ENCODE peak calls at places on chromosomes 13 and 19, in nine cellular contexts. D is iris pigment epithelial cell; I is adrenal gland; U is gastrocnemius medialis; C is H9; L is EL; V is NCI-H748 treated with DMSO at 0.1 percent for 48 hours; P is CD8-positive, alpha-beta T cell; M is GM03348. J is an unnamed sample.

GRCh38 chr19:29579308-29579910 is 26.7 kb upstream of the POP4 start:
- DNase-seq in L (no peak), I (peak; percentile 13), M (no peak), V (no peak), U (no peak), C (peak; percentile 7), P (no peak), D (no peak), J (no peak)

GRCh38 chr13:19957320-19958118 is 1.0 kb upstream of the ZMYM2 start:
- DNase-seq in D (peak; percentile 85), I (peak; percentile 95), U (peak; percentile 31), P (peak; percentile 95), V (peak; percentile 94), C (peak; percentile 80), M (peak; percentile 40), L (peak; percentile 69), J (no peak)

GRCh38 chr19:53308339-53308811 is 25.2 kb upstream of the ZNF845 start:
- DNase-seq in M (peak; percentile 51), P (no peak), L (peak; percentile 12), I (peak; percentile 54), U (no peak), V (no peak), D (peak; percentile 41), C (peak; percentile 89), J (no peak)

GRCh38 chr19:491146-491741 is 5.0 kb upstream of the MADCAM1 start:
- DNase-seq in M (no peak), L (no peak), P (no peak), D (no peak), V (no peak), I (no peak), U (no peak), C (peak; percentile 60), J (no peak)

GRCh38 chr19:679418-680286 is 3.5 kb downstream of the FSTL3 start:
- DNase-seq in L (peak; percentile 75), U (no peak), C (peak; percentile 64), M (peak; percentile 80), V (no peak), I (peak; percentile 78), P (peak; percentile 47), D (peak; percentile 84), J (peak; percentile 91)

GRCh38 chr13:77265336-77265735 is 61.6 kb downstream of the MYCBP2 start:
- DNase-seq in L (no peak), V (no peak), D (no peak), P (no peak), I (no peak), U (no peak), M (no peak), C (no peak), J (no peak)

GRCh38 chr13:27605610-27606200 is 14.6 kb downstream of the LNX2 start:
- DNase-seq in V (no peak), L (no peak), C (no peak), U (no peak), M (no peak), I (no peak), P (no peak), D (peak; percentile 40), J (no peak)

GRCh38 chr19:51346742-51347141 is 4.8 kb upstream of the VSIG10L start:
- DNase-seq in C (no peak), L (no peak), V (no peak), P (no peak), I (no peak), D (no peak), U (no peak), M (no peak), J (no peak)

GRCh38 chr19:2507109-2507508 is 31.2 kb downstream of the GADD45B start:
- DNase-seq in L (peak; percentile 29), C (no peak), P (peak; percentile 71), U (no peak), V (peak; percentile 78), D (peak; percentile 94), M (peak; percentile 35), I (no peak), J (no peak)

GRCh38 chr13:56755181-56755580 is 385.5 kb upstream of the PRR20A start:
- DNase-seq in D (no peak), I (no peak), V (no peak), P (no peak), M (no peak), U (no peak), C (no peak), L (no peak), J (no peak)

GRCh38 chr13:80235559-80236296 is 105.2 kb downstream of the SPRY2 start:
- DNase-seq in C (no peak), P (no peak), U (no peak), V (peak; percentile 95), I (no peak), D (peak; percentile 52), L (no peak), M (no peak), J (no peak)

GRCh38 chr19:10744222-10744847 is 26.5 kb downstream of the DNM2 start:
- DNase-seq in C (no peak), M (no peak), P (peak; percentile 10), U (no peak), D (no peak), L (no peak), I (no peak), V (no peak), J (no peak)

GRCh38 chr19:55580628-55581144 is at the start of gene ZNF579:
- DNase-seq in D (peak; percentile 90), C (peak; percentile 87), I (peak; percentile 92), L (peak; percentile 89), V (peak; percentile 73), M (peak; percentile 95), U (peak; percentile 75), P (peak; percentile 76), J (no peak)

GRCh38 chr13:51396352-51396751 is 56.5 kb downstream of the INTS6 start:
- DNase-seq in M (peak; percentile 28), I (no peak), U (no peak), V (no peak), P (no peak), C (no peak), D (peak; percentile 49), L (no peak), J (no peak)

GRCh38 chr19:19423322-19423721 is 17.8 kb downstream of the GATAD2A start:
- DNase-seq in D (no peak), P (no peak), M (no peak), C (no peak), L (no peak), V (no peak), U (no peak), I (no peak), J (no peak)

GRCh38 chr19:2755811-2756210 is 16.0 kb upstream of the SLC39A3 start:
- DNase-seq in V (no peak), U (no peak), D (no peak), L (no peak), M (no peak), I (no peak), C (no peak), P (no peak), J (peak; percentile 60)

GRCh38 chr19:15815306-15815705 is at the start of gene OR10H1:
- DNase-seq in M (no peak), P (no peak), L (no peak), I (no peak), U (no peak), D (no peak), C (no peak), V (no peak), J (no peak)

GRCh38 chr19:15934332-15935078 is at the start of gene CYP4F11:
- DNase-seq in U (peak; percentile 14), V (no peak), D (no peak), C (no peak), I (peak; percentile 68), P (no peak), M (no peak), L (no peak), J (no peak)

GRCh38 chr13:26867451-26868067 is 107.0 kb upstream of the GPR12 start:
- DNase-seq in D (peak; percentile 23), U (no peak), M (peak; percentile 44), P (no peak), C (no peak), I (no peak), L (peak; percentile 8), V (no peak), J (no peak)

GRCh38 chr19:49677232-49677881 is at the start of gene PRMT1:
- DNase-seq in C (peak; percentile 69), P (peak; percentile 67), L (peak; percentile 47), I (no peak), V (no peak), M (peak; percentile 66), U (peak; percentile 46), D (peak; percentile 20), J (no peak)

GRCh38 chr19:35718345-35719041 is 690 bp downstream of the KMT2B start:
- DNase-seq in U (no peak), L (peak; percentile 30), C (no peak), M (peak; percentile 51), I (peak; percentile 66), V (no peak), P (peak; percentile 54), D (peak; percentile 21), J (peak; percentile 92)

GRCh38 chr13:74210693-74211393 is 76.6 kb upstream of the KLF12 start:
- DNase-seq in M (peak; percentile 78), P (no peak), U (peak; percentile 3), I (no peak), L (peak; percentile 96), V (no peak), C (no peak), D (peak; percentile 89), J (no peak)

GRCh38 chr19:8575467-8575997 is 1.7 kb downstream of the MYO1F start:
- DNase-seq in V (no peak), D (peak; percentile 56), U (no peak), L (peak; percentile 30), I (no peak), P (peak; percentile 69), C (peak; percentile 69), M (peak; percentile 36), J (no peak)

GRCh38 chr19:10036601-10037071 is 23.4 kb downstream of the RDH8 start:
- DNase-seq in U (no peak), C (no peak), V (no peak), M (no peak), L (no peak), I (no peak), D (no peak), P (no peak), J (no peak)

GRCh38 chr13:74187564-74187963 is 53.4 kb upstream of the KLF12 start:
- DNase-seq in V (no peak), M (peak; percentile 15), D (peak; percentile 53), P (no peak), C (no peak), L (peak; percentile 61), U (peak; percentile 12), I (no peak), J (no peak)

GRCh38 chr13:112784811-112785418 is 95.1 kb downstream of the ATP11A start:
- DNase-seq in U (no peak), D (no peak), I (peak; percentile 38), L (no peak), M (no peak), C (no peak), P (no peak), V (no peak), J (no peak)

GRCh38 chr19:8451377-8451776 is 6.6 kb downstream of the HNRNPM start:
- DNase-seq in D (no peak), U (no peak), L (no peak), C (no peak), V (no peak), I (no peak), P (no peak), M (no peak), J (peak; percentile 27)

GRCh38 chr13:101298517-101298916 is 117.8 kb downstream of the NALCN start:
- DNase-seq in P (no peak), L (no peak), V (no peak), U (no peak), I (no peak), C (no peak), M (no peak), D (no peak), J (no peak)

GRCh38 chr19:38360839-38361631 is 13.3 kb upstream of the PSMD8 start:
- DNase-seq in V (no peak), U (no peak), L (peak; percentile 13), P (no peak), D (no peak), C (no peak), M (no peak), I (no peak), J (no peak)

GRCh38 chr19:35992902-35993765 is 1.9 kb upstream of the SDHAF1 start:
- DNase-seq in C (no peak), M (no peak), L (no peak), U (no peak), I (no peak), V (no peak), P (no peak), D (no peak), J (no peak)

GRCh38 chr19:30848626-30849322 is 476.6 kb downstream of the ZNF536 start:
- DNase-seq in C (no peak), D (no peak), L (no peak), I (no peak), U (no peak), M (no peak), V (no peak), P (no peak), J (no peak)

J was measured in chondrocyte.